ENCODE peak calls at places on chromosomes 13 and 19, in nine cellular contexts. One of them, this sample, is unnamed.

GRCh38 chr13:101429733-101430132 is 13.4 kb upstream of the NALCN start:
- DNase-seq in MM.1S: no peak
- DNase-seq in OCI-LY7: no peak
- DNase-seq in SK-N-SH: no peak
- DNase-seq in HCT116: no peak
- DNase-seq in GM23338: no peak
- DNase-seq in PC-3: no peak
- DNase-seq in GM23248: no peak
- DNase-seq in hepatocyte: no peak
- DNase-seq in this sample: no peak

GRCh38 chr19:46659151-46660007 is 1.6 kb downstream of the DACT3 start:
- DNase-seq in MM.1S: no peak
- DNase-seq in OCI-LY7: no peak
- DNase-seq in SK-N-SH: peak
- DNase-seq in HCT116: no peak
- DNase-seq in GM23338: peak
- DNase-seq in PC-3: no peak
- DNase-seq in GM23248: peak
- DNase-seq in hepatocyte: peak
- DNase-seq in this sample: peak

GRCh38 chr19:54724644-54725043 is 402 bp downstream of the KIR3DL3 start:
- DNase-seq in MM.1S: no peak
- DNase-seq in OCI-LY7: no peak
- DNase-seq in SK-N-SH: no peak
- DNase-seq in HCT116: no peak
- DNase-seq in GM23338: no peak
- DNase-seq in PC-3: no peak
- DNase-seq in GM23248: no peak
- DNase-seq in hepatocyte: no peak
- DNase-seq in this sample: no peak

GRCh38 chr19:50319156-50319555 is 10.0 kb downstream of the KCNC3 start:
- DNase-seq in MM.1S: no peak
- DNase-seq in OCI-LY7: no peak
- DNase-seq in SK-N-SH: no peak
- DNase-seq in HCT116: no peak
- DNase-seq in GM23338: no peak
- DNase-seq in PC-3: no peak
- DNase-seq in GM23248: no peak
- DNase-seq in hepatocyte: no peak
- DNase-seq in this sample: no peak

GRCh38 chr13:46521921-46522691 is 30.9 kb upstream of the LRCH1 start:
- DNase-seq in MM.1S: no peak
- DNase-seq in OCI-LY7: no peak
- DNase-seq in SK-N-SH: peak
- DNase-seq in HCT116: no peak
- DNase-seq in GM23338: no peak
- DNase-seq in PC-3: no peak
- DNase-seq in GM23248: no peak
- DNase-seq in hepatocyte: no peak
- DNase-seq in this sample: no peak

GRCh38 chr19:10516671-10517286 is 468 bp downstream of the S1PR5 start:
- DNase-seq in MM.1S: no peak
- DNase-seq in OCI-LY7: no peak
- DNase-seq in SK-N-SH: no peak
- DNase-seq in HCT116: no peak
- DNase-seq in GM23338: peak
- DNase-seq in PC-3: no peak
- DNase-seq in GM23248: peak
- DNase-seq in hepatocyte: no peak
- DNase-seq in this sample: no peak

GRCh38 chr19:19134687-19135158 is 3.6 kb downstream of the TMEM161A start:
- DNase-seq in MM.1S: peak
- DNase-seq in OCI-LY7: peak
- DNase-seq in SK-N-SH: peak
- DNase-seq in HCT116: no peak
- DNase-seq in GM23338: peak
- DNase-seq in PC-3: no peak
- DNase-seq in GM23248: no peak
- DNase-seq in hepatocyte: peak
- DNase-seq in this sample: peak

GRCh38 chr13:101474419-101474957 is 22.0 kb downstream of the ITGBL1 start:
- DNase-seq in MM.1S: no peak
- DNase-seq in OCI-LY7: no peak
- DNase-seq in SK-N-SH: no peak
- DNase-seq in HCT116: no peak
- DNase-seq in GM23338: peak
- DNase-seq in PC-3: peak
- DNase-seq in GM23248: peak
- DNase-seq in hepatocyte: peak
- DNase-seq in this sample: peak

GRCh38 chr13:33296793-33297425 is 11.4 kb upstream of the STARD13 start:
- DNase-seq in MM.1S: no peak
- DNase-seq in OCI-LY7: no peak
- DNase-seq in SK-N-SH: peak
- DNase-seq in HCT116: no peak
- DNase-seq in GM23338: no peak
- DNase-seq in PC-3: no peak
- DNase-seq in GM23248: no peak
- DNase-seq in hepatocyte: peak
- DNase-seq in this sample: no peak

GRCh38 chr13:73079359-73079758 is 20.6 kb downstream of the KLF5 start:
- DNase-seq in MM.1S: no peak
- DNase-seq in OCI-LY7: no peak
- DNase-seq in SK-N-SH: no peak
- DNase-seq in HCT116: no peak
- DNase-seq in GM23338: no peak
- DNase-seq in PC-3: no peak
- DNase-seq in GM23248: no peak
- DNase-seq in hepatocyte: peak
- DNase-seq in this sample: no peak

GRCh38 chr19:10078329-10078728 is 7.8 kb upstream of the SHFL start:
- DNase-seq in MM.1S: no peak
- DNase-seq in OCI-LY7: no peak
- DNase-seq in SK-N-SH: no peak
- DNase-seq in HCT116: no peak
- DNase-seq in GM23338: no peak
- DNase-seq in PC-3: no peak
- DNase-seq in GM23248: no peak
- DNase-seq in hepatocyte: no peak
- DNase-seq in this sample: no peak

GRCh38 chr19:27794444-27795042 is 1418.4 kb downstream of the UQCRFS1 start:
- DNase-seq in MM.1S: peak
- DNase-seq in OCI-LY7: peak
- DNase-seq in SK-N-SH: no peak
- DNase-seq in HCT116: no peak
- DNase-seq in GM23338: peak
- DNase-seq in PC-3: peak
- DNase-seq in GM23248: peak
- DNase-seq in hepatocyte: peak
- DNase-seq in this sample: peak

GRCh38 chr13:51560336-51560735 is 23.9 kb upstream of the WDFY2 start:
- DNase-seq in MM.1S: no peak
- DNase-seq in OCI-LY7: no peak
- DNase-seq in SK-N-SH: no peak
- DNase-seq in HCT116: no peak
- DNase-seq in GM23338: no peak
- DNase-seq in PC-3: no peak
- DNase-seq in GM23248: no peak
- DNase-seq in hepatocyte: no peak
- DNase-seq in this sample: no peak

GRCh38 chr13:90447034-90447734 is 900.3 kb upstream of the MIR17HG start:
- DNase-seq in MM.1S: no peak
- DNase-seq in OCI-LY7: no peak
- DNase-seq in SK-N-SH: no peak
- DNase-seq in HCT116: no peak
- DNase-seq in GM23338: no peak
- DNase-seq in PC-3: peak
- DNase-seq in GM23248: no peak
- DNase-seq in hepatocyte: no peak
- DNase-seq in this sample: no peak

GRCh38 chr19:48418317-48419064 is 25.0 kb downstream of the GRIN2D start:
- DNase-seq in MM.1S: peak
- DNase-seq in OCI-LY7: no peak
- DNase-seq in SK-N-SH: no peak
- DNase-seq in HCT116: no peak
- DNase-seq in GM23338: peak
- DNase-seq in PC-3: peak
- DNase-seq in GM23248: peak
- DNase-seq in hepatocyte: no peak
- DNase-seq in this sample: no peak

GRCh38 chr13:30810261-30810701 is 74.9 kb downstream of the ALOX5AP start:
- DNase-seq in MM.1S: no peak
- DNase-seq in OCI-LY7: no peak
- DNase-seq in SK-N-SH: peak
- DNase-seq in HCT116: no peak
- DNase-seq in GM23338: no peak
- DNase-seq in PC-3: no peak
- DNase-seq in GM23248: no peak
- DNase-seq in hepatocyte: no peak
- DNase-seq in this sample: no peak

DNA sequence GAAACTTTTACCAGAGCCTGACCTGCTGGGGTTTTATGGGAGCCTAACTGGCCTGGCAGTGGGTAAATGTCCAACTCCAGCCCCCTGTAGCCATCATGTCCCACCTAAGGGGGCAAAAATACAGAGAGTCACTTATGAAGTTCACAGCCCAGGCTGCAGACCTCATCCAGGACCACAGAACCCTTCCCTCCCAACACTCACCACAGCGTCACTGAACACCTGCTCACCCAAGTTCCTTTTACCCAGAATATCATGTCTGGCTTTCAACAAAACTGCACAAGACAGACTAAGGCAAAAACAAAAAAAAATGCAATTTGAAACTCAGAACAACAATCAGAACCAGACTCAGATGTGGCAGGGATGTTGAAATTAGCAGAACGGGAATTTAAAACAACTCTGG is 6.4 kb downstream of the CEACAM3 start:
- DNase-seq in MM.1S: no peak
- DNase-seq in OCI-LY7: peak
- DNase-seq in SK-N-SH: no peak
- DNase-seq in HCT116: no peak
- DNase-seq in GM23338: no peak
- DNase-seq in PC-3: no peak
- DNase-seq in GM23248: no peak
- DNase-seq in hepatocyte: no peak
- DNase-seq in this sample: no peak
- TF ChIP-seq EZH2phosphoT487 in MM.1S: no peak
- TF ChIP-seq EZH2phosphoT487 in OCI-LY7: no peak
- TF ChIP-seq EZH2phosphoT487 in SK-N-SH: no peak
- TF ChIP-seq EZH2phosphoT487 in HCT116: no peak
- TF ChIP-seq EZH2phosphoT487 in GM23338: no peak
- TF ChIP-seq EZH2phosphoT487 in PC-3: no peak
- TF ChIP-seq EZH2phosphoT487 in GM23248: no peak
- TF ChIP-seq EZH2phosphoT487 in hepatocyte: no peak
- TF ChIP-seq EZH2phosphoT487 in this sample: no peak

DNA sequence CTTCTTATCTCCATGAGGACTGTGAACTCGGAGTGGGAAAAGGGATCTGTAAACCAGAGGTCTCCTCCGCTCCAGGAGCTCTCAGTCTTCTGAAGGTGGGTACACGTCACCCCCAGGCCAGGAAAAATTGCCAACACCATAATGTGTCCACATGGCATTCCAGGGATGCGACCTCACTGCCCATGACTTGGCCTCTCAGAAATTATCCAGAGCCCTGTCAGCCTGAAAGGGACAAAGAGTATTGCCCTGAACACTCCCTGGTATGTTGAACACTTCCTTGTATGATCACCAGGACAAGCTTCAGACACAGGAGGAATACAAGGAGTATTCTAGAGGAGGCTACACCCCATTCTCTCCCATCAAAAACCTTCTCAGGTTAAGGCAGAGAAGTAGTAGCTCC is 81.0 kb upstream of the SLC7A1 start:
- DNase-seq in MM.1S: no peak
- DNase-seq in OCI-LY7: no peak
- DNase-seq in SK-N-SH: no peak
- DNase-seq in HCT116: no peak
- DNase-seq in GM23338: no peak
- DNase-seq in PC-3: no peak
- DNase-seq in GM23248: peak
- DNase-seq in hepatocyte: peak
- DNase-seq in this sample: no peak
- H3K27ac ChIP-seq in MM.1S: no peak
- H3K27ac ChIP-seq in OCI-LY7: no peak
- H3K27ac ChIP-seq in SK-N-SH: no peak
- H3K27ac ChIP-seq in HCT116: no peak
- H3K27ac ChIP-seq in GM23338: no peak
- H3K27ac ChIP-seq in PC-3: no peak
- H3K27ac ChIP-seq in GM23248: peak
- H3K27ac ChIP-seq in hepatocyte: no peak
- H3K27ac ChIP-seq in this sample: no peak

GRCh38 chr19:51607077-51607476 is 23.1 kb downstream of the SIGLEC5 start:
- DNase-seq in MM.1S: peak
- DNase-seq in OCI-LY7: peak
- DNase-seq in SK-N-SH: no peak
- DNase-seq in HCT116: no peak
- DNase-seq in GM23338: no peak
- DNase-seq in PC-3: no peak
- DNase-seq in GM23248: no peak
- DNase-seq in hepatocyte: no peak
- DNase-seq in this sample: no peak
- TF ChIP-seq EZH2phosphoT487 in MM.1S: no peak
- TF ChIP-seq EZH2phosphoT487 in OCI-LY7: no peak
- TF ChIP-seq EZH2phosphoT487 in SK-N-SH: no peak
- TF ChIP-seq EZH2phosphoT487 in HCT116: no peak
- TF ChIP-seq EZH2phosphoT487 in GM23338: no peak
- TF ChIP-seq EZH2phosphoT487 in PC-3: no peak
- TF ChIP-seq EZH2phosphoT487 in GM23248: no peak
- TF ChIP-seq EZH2phosphoT487 in hepatocyte: no peak
- TF ChIP-seq EZH2phosphoT487 in this sample: no peak

GRCh38 chr13:99193152-99193551 is 7.5 kb upstream of the UBAC2 start:
- DNase-seq in MM.1S: no peak
- DNase-seq in OCI-LY7: no peak
- DNase-seq in SK-N-SH: no peak
- DNase-seq in HCT116: no peak
- DNase-seq in GM23338: no peak
- DNase-seq in PC-3: no peak
- DNase-seq in GM23248: no peak
- DNase-seq in hepatocyte: no peak
- DNase-seq in this sample: no peak
- H3K27ac ChIP-seq in MM.1S: no peak
- H3K27ac ChIP-seq in OCI-LY7: no peak
- H3K27ac ChIP-seq in SK-N-SH: no peak
- H3K27ac ChIP-seq in HCT116: no peak
- H3K27ac ChIP-seq in GM23338: no peak
- H3K27ac ChIP-seq in PC-3: no peak
- H3K27ac ChIP-seq in GM23248: no peak
- H3K27ac ChIP-seq in hepatocyte: no peak
- H3K27ac ChIP-seq in this sample: no peak

DNA sequence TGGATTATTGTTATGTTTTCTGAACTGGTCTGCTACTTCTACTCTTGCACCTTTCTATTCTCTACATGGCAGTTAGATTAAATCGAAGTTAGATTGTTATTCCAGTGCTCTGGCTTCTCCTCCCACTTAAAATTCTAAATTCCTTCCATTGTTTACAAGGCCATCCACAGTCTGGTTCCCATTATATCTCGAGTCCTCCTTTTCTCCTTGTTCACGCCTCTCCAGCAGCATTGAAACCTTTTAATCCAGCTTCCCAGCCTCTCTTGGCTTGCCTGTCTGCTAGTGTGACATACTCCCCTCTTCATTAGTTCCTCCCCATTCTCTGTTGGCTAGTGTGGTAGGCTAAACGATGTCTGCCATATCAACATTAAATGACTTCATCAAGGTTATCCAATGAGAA is 54.5 kb downstream of the DNAJC15 start:
- DNase-seq in MM.1S: no peak
- DNase-seq in OCI-LY7: no peak
- DNase-seq in SK-N-SH: no peak
- DNase-seq in HCT116: no peak
- DNase-seq in GM23338: peak
- DNase-seq in PC-3: no peak
- DNase-seq in GM23248: no peak
- DNase-seq in hepatocyte: no peak
- DNase-seq in this sample: peak
- TF ChIP-seq EZH2phosphoT487 in MM.1S: no peak
- TF ChIP-seq EZH2phosphoT487 in OCI-LY7: no peak
- TF ChIP-seq EZH2phosphoT487 in SK-N-SH: no peak
- TF ChIP-seq EZH2phosphoT487 in HCT116: no peak
- TF ChIP-seq EZH2phosphoT487 in GM23338: no peak
- TF ChIP-seq EZH2phosphoT487 in PC-3: no peak
- TF ChIP-seq EZH2phosphoT487 in GM23248: no peak
- TF ChIP-seq EZH2phosphoT487 in hepatocyte: no peak
- TF ChIP-seq EZH2phosphoT487 in this sample: no peak

This sample was measured in neural progenitor cell.